ENCODE peak calls at places on chromosomes 4 and X, in four cellular contexts. One of them, this sample, is unnamed.

GRCh38 chr4:163556169-163556568 is 61.7 kb downstream of the TMA16 start:
- DNase-seq in endodermal cell: no peak
- DNase-seq in left colon: no peak
- DNase-seq in naive thymus-derived CD4-positive, alpha-beta T cell: peak; percentile 19
- DNase-seq in this sample: no peak

GRCh38 chr4:129747756-129748155 is 651.8 kb downstream of the C4orf33 start:
- DNase-seq in naive thymus-derived CD4-positive, alpha-beta T cell: no peak
- DNase-seq in endodermal cell: no peak
- DNase-seq in left colon: no peak
- DNase-seq in this sample: no peak

GRCh38 chr4:74950200-74950599 is 17.3 kb downstream of the PARM1 start:
- DNase-seq in endodermal cell: no peak
- DNase-seq in left colon: no peak
- DNase-seq in naive thymus-derived CD4-positive, alpha-beta T cell: no peak
- DNase-seq in this sample: no peak

GRCh38 chr4:86506591-86506990 is 87.5 kb upstream of the PTPN13 start:
- DNase-seq in naive thymus-derived CD4-positive, alpha-beta T cell: no peak
- DNase-seq in left colon: no peak
- DNase-seq in endodermal cell: no peak
- DNase-seq in this sample: no peak

GRCh38 chrX:120671963-120672362 is 42.1 kb upstream of the C1GALT1C1 start:
- DNase-seq in left colon: no peak
- DNase-seq in naive thymus-derived CD4-positive, alpha-beta T cell: no peak
- DNase-seq in endodermal cell: no peak
- DNase-seq in this sample: no peak

GRCh38 chr4:2721586-2721985 is 34.5 kb downstream of the TNIP2 start:
- DNase-seq in left colon: no peak
- DNase-seq in endodermal cell: no peak
- DNase-seq in naive thymus-derived CD4-positive, alpha-beta T cell: no peak
- DNase-seq in this sample: no peak

GRCh38 chr4:113781439-113782040 is 20.0 kb upstream of the CAMK2D start:
- DNase-seq in endodermal cell: no peak
- DNase-seq in left colon: no peak
- DNase-seq in naive thymus-derived CD4-positive, alpha-beta T cell: peak; percentile 28
- DNase-seq in this sample: no peak

GRCh38 chr4:76758290-76758882 is 139.6 kb downstream of the SOWAHB start:
- DNase-seq in left colon: no peak
- DNase-seq in naive thymus-derived CD4-positive, alpha-beta T cell: no peak
- DNase-seq in endodermal cell: no peak
- DNase-seq in this sample: no peak

GRCh38 chrX:28591542-28591941 is 4.3 kb downstream of the IL1RAPL1 start:
- DNase-seq in endodermal cell: no peak
- DNase-seq in left colon: no peak
- DNase-seq in naive thymus-derived CD4-positive, alpha-beta T cell: no peak
- DNase-seq in this sample: no peak

GRCh38 chr4:176357359-176358082 is 37.8 kb downstream of the SPCS3 start:
- DNase-seq in naive thymus-derived CD4-positive, alpha-beta T cell: no peak
- DNase-seq in left colon: no peak
- DNase-seq in endodermal cell: no peak
- DNase-seq in this sample: no peak

GRCh38 chr4:159435561-159436023 is 332.7 kb downstream of the RAPGEF2 start:
- DNase-seq in endodermal cell: no peak
- DNase-seq in naive thymus-derived CD4-positive, alpha-beta T cell: no peak
- DNase-seq in left colon: no peak
- DNase-seq in this sample: no peak

GRCh38 chrX:54358424-54359211 is 772 bp upstream of the WNK3 start:
- DNase-seq in left colon: no peak
- DNase-seq in naive thymus-derived CD4-positive, alpha-beta T cell: peak; percentile 50
- DNase-seq in endodermal cell: peak; percentile 92
- DNase-seq in this sample: peak; percentile 49

GRCh38 chr4:12562016-12562415 is 922.1 kb downstream of the RAB28 start:
- DNase-seq in endodermal cell: no peak
- DNase-seq in left colon: no peak
- DNase-seq in naive thymus-derived CD4-positive, alpha-beta T cell: no peak
- DNase-seq in this sample: no peak

GRCh38 chrX:39813631-39814246 is 284.0 kb downstream of the BCOR start:
- DNase-seq in left colon: peak; percentile 50
- DNase-seq in endodermal cell: no peak
- DNase-seq in naive thymus-derived CD4-positive, alpha-beta T cell: no peak
- DNase-seq in this sample: peak; percentile 91